ENCODE peak calls at places on chromosomes 4 and X, in six cellular contexts. Z, C, F, M, S and D are unnamed samples. For H3K9me3, the result is how much of the 10 kb centered on the place peaks cover.

GRCh38 chr4:114400531-114400930 is 198.1 kb upstream of the UGT8 start:
- DNase-seq in Z (no peak), C (no peak), F (no peak), M (no peak), S (no peak), D (no peak)

GRCh38 chr4:41009411-41009810 is 204.9 kb downstream of the APBB2 start:
- DNase-seq in Z (no peak), C (no peak), F (no peak), M (no peak), S (no peak), D (no peak)

GRCh38 chrX:30653415-30654131 is at the start of gene GK:
- DNase-seq in Z (no peak), C (no peak), F (peak), M (no peak), S (no peak), D (no peak)

GRCh38 chr4:140286503-140286902 is 86.9 kb upstream of the SCOC start:
- DNase-seq in Z (no peak), C (no peak), F (no peak), M (no peak), S (no peak), D (peak)

GRCh38 chrX:134685662-134686061 is 27.4 kb upstream of the PLAC1 start:
- DNase-seq in Z (no peak), C (no peak), F (no peak), M (no peak), S (no peak), D (no peak)

GRCh38 chrX:103678199-103678993 is 8.1 kb downstream of the MORF4L2 start:
- DNase-seq in Z (no peak), C (no peak), F (no peak), M (no peak), S (no peak), D (no peak)

GRCh38 chr4:101458473-101458872 is 111.1 kb upstream of the PPP3CA start:
- DNase-seq in Z (no peak), C (no peak), F (no peak), M (no peak), S (no peak), D (no peak)

GRCh38 chr4:3510481-3510880 is 21.7 kb downstream of the LRPAP1 start:
- DNase-seq in Z (no peak), C (no peak), F (no peak), M (no peak), S (no peak), D (peak)

GRCh38 chrX:18426004-18426320 is 554 bp downstream of the CDKL5 start:
- DNase-seq in Z (no peak), C (no peak), F (no peak), M (no peak), S (no peak), D (no peak)

GRCh38 chr4:38062088-38062893 is 102.1 kb downstream of the PTTG2 start:
- DNase-seq in Z (peak), C (no peak), F (peak), M (peak), S (peak), D (peak)

GRCh38 chrX:48589482-48590162 is 7.7 kb upstream of the WDR13 start:
- DNase-seq in Z (no peak), C (no peak), F (no peak), M (no peak), S (no peak), D (no peak)

GRCh38 chrX:102042706-102043325 is 82.7 kb upstream of the TCEAL2 start:
- DNase-seq in Z (no peak), C (no peak), F (no peak), M (no peak), S (no peak), D (no peak)

GRCh38 chr4:37471971-37472370 is 214.2 kb downstream of the RELL1 start:
- DNase-seq in Z (no peak), C (no peak), F (no peak), M (peak), S (no peak), D (no peak)

GRCh38 chr4:130563185-130563890 is 1467.4 kb downstream of the C4orf33 start:
- DNase-seq in Z (peak), C (no peak), F (peak), M (no peak), S (no peak), D (peak)

GRCh38 chrX:73913580-73913979 is 350.6 kb downstream of the CHIC1 start:
- DNase-seq in Z (no peak), C (no peak), F (no peak), M (no peak), S (no peak), D (no peak)

GRCh38 chr4:99383833-99384392 is 31.4 kb upstream of the ADH1C start:
- DNase-seq in Z (peak), C (no peak), F (no peak), M (peak), S (no peak), D (peak)

GRCh38 chrX:153869473-153870287 is 16.3 kb downstream of the L1CAM start:
- DNase-seq in Z (no peak), C (no peak), F (no peak), M (no peak), S (no peak), D (peak)

GRCh38 chrX:48468693-48469691 is 1.1 kb downstream of the SLC38A5 start:
- DNase-seq in Z (no peak), C (no peak), F (peak), M (peak), S (no peak), D (no peak)

GRCh38 chr4:161920304-161921052 is 243.3 kb downstream of the FSTL5 start:
- DNase-seq in Z (no peak), C (no peak), F (no peak), M (no peak), S (no peak), D (no peak)

GRCh38 chr4:118811008-118811764 is 24.7 kb downstream of the SEC24D start:
- DNase-seq in Z (no peak), C (no peak), F (no peak), M (no peak), S (no peak), D (no peak)

GRCh38 chrX:153595387-153595786 is 3.6 kb downstream of the CCNQ start:
- DNase-seq in Z (no peak), C (no peak), F (no peak), M (peak), S (no peak), D (no peak)

GRCh38 chrX:39907964-39908616 is 189.7 kb downstream of the BCOR start:
- DNase-seq in Z (peak), C (no peak), F (no peak), M (peak), S (no peak), D (peak)

GRCh38 chr4:1491630-1492457 is 85.6 kb upstream of the NKX1-1 start:
- DNase-seq in Z (no peak), C (no peak), F (no peak), M (no peak), S (no peak), D (peak)

GRCh38 chr4:47312170-47312569 is 151.3 kb downstream of the COMMD8 start:
- DNase-seq in Z (no peak), C (no peak), F (no peak), M (no peak), S (no peak), D (no peak)

GRCh38 chr4:181688416-181688815 is 554.8 kb upstream of the TENM3 start:
- DNase-seq in Z (no peak), C (no peak), F (no peak), M (no peak), S (no peak), D (no peak)

GRCh38 chrX:120302434-120302833 is 8.8 kb downstream of the TMEM255A start:
- DNase-seq in Z (no peak), C (peak), F (peak), M (no peak), S (no peak), D (peak)

GRCh38 chrX:9785944-9786741 is at the start of gene SHROOM2:
- DNase-seq in Z (no peak), C (no peak), F (peak), M (peak), S (no peak), D (peak)

GRCh38 chr4:602559-602942 is 22.8 kb upstream of the PDE6B start:
- DNase-seq in Z (no peak), C (no peak), F (peak), M (peak), S (peak), D (no peak)

GRCh38 chrX:129900054-129900453 is 5.9 kb upstream of the UTP14A start:
- DNase-seq in Z (no peak), C (no peak), F (no peak), M (no peak), S (no peak), D (no peak)

GRCh38 chrX:30196322-30196721 is 19.0 kb upstream of the MAGEB2 start:
- DNase-seq in Z (no peak), C (no peak), F (peak), M (no peak), S (no peak), D (no peak)

GRCh38 chr4:141548791-141549190 is 87.6 kb upstream of the IL15 start:
- DNase-seq in Z (no peak), C (no peak), F (no peak), M (no peak), S (no peak), D (no peak)

GRCh38 chrX:150607200-150607599 is 38.8 kb downstream of the MTM1 start:
- DNase-seq in Z (no peak), C (no peak), F (no peak), M (no peak), S (no peak), D (no peak)

GRCh38 chr4:31094474-31094873 is 374.3 kb downstream of the PCDH7 start:
- DNase-seq in Z (no peak), C (no peak), F (no peak), M (no peak), S (no peak), D (no peak)

GRCh38 chrX:46803140-46803539 is 33.7 kb upstream of the RP2 start:
- DNase-seq in Z (no peak), C (no peak), F (no peak), M (no peak), S (no peak), D (no peak)

GRCh38 chr4:174086829-174087799 is 196.4 kb downstream of the FBXO8 start:
- DNase-seq in Z (no peak), C (no peak), F (no peak), M (no peak), S (no peak), D (no peak)

GRCh38 chr4:44740201-44740600 is 13.8 kb upstream of the GNPDA2 start:
- DNase-seq in Z (no peak), C (no peak), F (no peak), M (no peak), S (no peak), D (no peak)

GRCh38 chr4:10104211-10104990 is 12.2 kb downstream of the WDR1 start:
- DNase-seq in Z (no peak), C (no peak), F (peak), M (no peak), S (no peak), D (no peak)

GRCh38 chrX:120207009-120207610 is 43.5 kb upstream of the ZBTB33 start:
- DNase-seq in Z (no peak), C (no peak), F (no peak), M (no peak), S (no peak), D (no peak)

GRCh38 chr4:95522682-95523410 is 25.9 kb downstream of the UNC5C start:
- DNase-seq in Z (no peak), C (no peak), F (no peak), M (no peak), S (no peak), D (no peak)

GRCh38 chr4:76305971-76306881 is at the start of gene STBD1:
- DNase-seq in Z (peak), C (no peak), F (peak), M (peak), S (peak), D (peak)
- H3K27ac ChIP-seq in Z (peak), C (no peak), F (no peak), M (peak), S (peak), D (peak)

GRCh38 chrX:111102636-111103035 is 6.6 kb downstream of the PAK3 start:
- DNase-seq in Z (no peak), C (no peak), F (no peak), M (no peak), S (no peak), D (no peak)
- H3K9me3 ChIP-seq in Z (under half), C (under half), F (under half), M (under half), S (under half), D (under half)

GRCh38 chrX:372856-373640 is 13.7 kb downstream of the PPP2R3B start:
- DNase-seq in Z (no peak), C (no peak), F (peak), M (no peak), S (no peak), D (peak)

GRCh38 chrX:375181-376036 is 11.3 kb downstream of the PPP2R3B start:
- DNase-seq in Z (no peak), C (no peak), F (no peak), M (no peak), S (no peak), D (no peak)

GRCh38 chrX:371907-372306 is 14.8 kb downstream of the PPP2R3B start:
- DNase-seq in Z (no peak), C (no peak), F (peak), M (no peak), S (no peak), D (no peak)

GRCh38 chrX:373641-374471 is 12.9 kb downstream of the PPP2R3B start:
- DNase-seq in Z (no peak), C (no peak), F (peak), M (no peak), S (peak), D (peak)

GRCh38 chrX:374566-374965 is 12.1 kb downstream of the PPP2R3B start:
- DNase-seq in Z (no peak), C (no peak), F (no peak), M (no peak), S (no peak), D (no peak)
- H3K4me3 ChIP-seq in Z (no peak), C (no peak), F (peak), M (no peak), S (no peak), D (peak)

GRCh38 chr4:172813359-172813923 is 355.2 kb upstream of the GALNT7 start:
- DNase-seq in Z (no peak), C (peak), F (no peak), M (no peak), S (no peak), D (no peak)

GRCh38 chr4:172809319-172809718 is 359.3 kb upstream of the GALNT7 start:
- DNase-seq in Z (no peak), C (no peak), F (peak), M (no peak), S (no peak), D (no peak)

GRCh38 chr4:172808196-172808595 is 360.4 kb upstream of the GALNT7 start:
- DNase-seq in Z (no peak), C (no peak), F (no peak), M (no peak), S (no peak), D (no peak)

GRCh38 chr4:172815499-172816175 is 353.0 kb upstream of the GALNT7 start:
- DNase-seq in Z (no peak), C (no peak), F (no peak), M (no peak), S (no peak), D (no peak)

DNA sequence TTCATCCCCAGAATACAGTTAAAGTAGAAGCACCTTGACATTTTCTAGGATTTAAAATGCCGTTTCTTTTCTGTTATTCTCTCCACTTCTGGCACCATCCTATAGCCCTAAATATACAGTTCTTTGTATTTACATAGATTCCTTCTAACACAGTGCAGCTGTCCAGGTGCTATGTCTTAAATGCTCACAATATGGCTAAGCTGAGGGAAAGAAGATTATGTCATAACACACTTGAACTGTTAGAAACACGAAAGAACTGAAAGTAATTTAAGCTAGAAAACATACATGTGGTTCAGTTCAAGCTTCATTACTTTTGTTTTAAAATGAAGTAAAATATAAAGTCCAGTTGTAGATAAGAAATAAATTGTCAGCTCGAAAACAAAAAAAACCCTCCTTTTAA is 358.6 kb upstream of the GALNT7 start:
- DNase-seq in Z (no peak), C (no peak), F (no peak), M (no peak), S (no peak), D (no peak)
- H3K27ac ChIP-seq in Z (no peak), C (no peak), F (peak), M (no peak), S (no peak), D (no peak)

GRCh38 chr4:7575426-7575825 is 140.7 kb upstream of the PSAPL1 start:
- DNase-seq in Z (no peak), C (no peak), F (no peak), M (no peak), S (no peak), D (no peak)

GRCh38 chr4:7570156-7570778 is 135.5 kb upstream of the PSAPL1 start:
- DNase-seq in Z (no peak), C (no peak), F (no peak), M (no peak), S (no peak), D (no peak)

GRCh38 chr4:7573692-7574091 is 139.0 kb upstream of the PSAPL1 start:
- DNase-seq in Z (no peak), C (no peak), F (peak), M (no peak), S (no peak), D (no peak)

GRCh38 chr4:7571736-7572135 is 137.0 kb upstream of the PSAPL1 start:
- DNase-seq in Z (no peak), C (no peak), F (peak), M (no peak), S (no peak), D (no peak)

DNA sequence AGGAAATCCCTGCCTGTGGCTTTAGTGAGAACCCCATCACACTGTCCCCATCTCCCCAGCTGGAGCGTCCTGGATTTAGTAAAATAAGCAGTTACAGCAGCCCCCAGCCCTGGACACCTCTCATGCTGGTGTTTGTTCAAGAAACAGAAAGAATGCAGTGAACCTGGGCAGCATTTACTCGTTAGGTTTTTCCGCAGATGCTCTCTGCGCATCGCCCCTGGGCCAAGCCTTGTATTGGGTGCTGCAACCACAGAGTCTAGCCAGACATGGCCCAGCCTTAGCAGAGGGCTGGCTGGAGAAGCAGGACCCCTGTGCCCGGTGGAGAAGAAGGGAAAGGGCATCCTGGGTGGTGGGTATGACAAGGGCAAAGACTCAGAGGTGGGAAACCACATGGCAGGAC is 136.3 kb upstream of the PSAPL1 start:
- DNase-seq in Z (no peak), C (no peak), F (no peak), M (no peak), S (no peak), D (peak)
- H3K9me3 ChIP-seq in Z (under half), C (under half), F (under half), M (under half), S (under half), D (under half)

DNA sequence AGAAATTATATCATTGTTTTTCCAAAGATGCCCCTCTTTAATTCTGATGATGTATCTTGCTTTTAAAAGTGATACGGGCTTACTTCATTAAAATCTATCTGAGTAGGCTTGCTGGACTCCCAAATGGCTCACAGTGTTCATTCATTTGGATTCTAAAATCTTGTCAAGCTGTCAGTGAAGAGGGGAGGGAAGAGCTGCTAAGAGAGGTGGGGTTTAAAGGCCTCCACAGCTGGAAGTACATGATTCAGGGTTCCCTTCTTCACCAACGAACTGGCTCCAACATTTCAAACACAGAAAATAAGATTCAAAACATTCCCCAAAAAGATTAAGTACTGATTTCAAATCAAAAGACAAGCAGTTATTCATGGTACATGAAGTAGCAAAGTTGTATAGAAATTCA is 132.9 kb upstream of the NAP1L5 start:
- DNase-seq in Z (no peak), C (no peak), F (no peak), M (no peak), S (no peak), D (no peak)
- H3K4me3 ChIP-seq in Z (no peak), C (no peak), F (no peak), M (no peak), S (no peak), D (no peak)

GRCh38 chr4:186169333-186169941 is 21.9 kb upstream of the CYP4V2 start:
- DNase-seq in Z (no peak), C (no peak), F (no peak), M (no peak), S (no peak), D (no peak)
- H3K27ac ChIP-seq in Z (no peak), C (no peak), F (no peak), M (no peak), S (no peak), D (no peak)

DNA sequence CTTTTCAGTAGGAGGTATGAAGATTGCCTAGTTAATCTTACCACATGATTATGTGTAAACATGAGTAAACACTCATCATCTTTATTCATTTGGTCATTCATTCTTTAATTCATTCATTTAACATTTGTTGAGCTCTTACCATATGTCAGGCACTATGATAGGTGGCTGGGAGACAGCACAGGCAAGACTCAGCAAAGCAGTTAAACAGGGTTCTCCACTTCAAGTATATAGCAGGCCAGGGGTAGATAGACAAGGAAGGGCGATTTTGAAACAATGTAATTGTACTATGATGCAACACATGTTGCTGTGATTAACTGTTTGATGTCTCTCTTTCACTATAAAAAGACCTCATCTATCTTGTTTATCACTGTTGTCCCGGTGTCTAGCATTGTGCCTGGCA is 84.3 kb upstream of the GPR101 start:
- DNase-seq in Z (no peak), C (no peak), F (no peak), M (no peak), S (no peak), D (no peak)
- H3K9me3 ChIP-seq in Z (under half), C (under half), F (under half), M (under half), S (under half), D (under half)

DNA sequence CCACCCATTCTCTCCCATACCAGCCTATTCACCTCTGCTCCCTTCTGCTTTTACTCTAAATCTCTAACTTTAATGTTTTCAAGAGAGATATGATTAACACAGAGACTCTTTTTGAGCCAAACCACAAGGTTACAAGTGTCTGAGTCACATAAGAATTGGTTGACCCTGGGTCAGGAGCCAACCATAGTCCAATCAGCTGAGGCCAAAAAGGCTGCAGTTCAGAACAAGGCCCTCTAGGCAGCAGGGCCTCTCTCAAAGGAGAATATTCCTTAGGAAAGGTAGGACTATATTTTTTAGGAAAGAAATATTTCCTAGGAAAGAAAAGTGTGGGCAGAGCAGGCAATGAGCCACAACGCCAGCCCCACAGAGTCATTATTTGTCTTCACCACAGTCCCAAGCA is 2.3 kb downstream of the ATP8A1 start:
- DNase-seq in Z (peak), C (no peak), F (no peak), M (no peak), S (no peak), D (peak)
- H3K4me3 ChIP-seq in Z (no peak), C (peak), F (no peak), M (no peak), S (peak), D (no peak)